ENCODE peak calls at places on chromosomes 7 and 10, in four cellular contexts. L is ascending aorta, D is fibroblast of lung, R is gastrocnemius medialis. T is an unnamed sample.

GRCh38 chr7:86643478-86644281 is at the start of gene GRM3:
- DNase-seq in L (no peak), D (peak), R (no peak), T (peak)

GRCh38 chr10:72615985-72616384 is 9.9 kb downstream of the MICU1 start:
- DNase-seq in L (no peak), D (peak), R (no peak), T (no peak)

GRCh38 chr10:103885617-103886016 is 30.2 kb upstream of the SH3PXD2A start:
- DNase-seq in L (peak), D (peak), R (no peak), T (no peak)

GRCh38 chr10:124722812-124723783 is 21.1 kb downstream of the FAM53B start:
- DNase-seq in L (peak), D (no peak), R (no peak), T (no peak)

GRCh38 chr7:22025075-22025474 is 79.4 kb upstream of the CDCA7L start:
- DNase-seq in L (no peak), D (no peak), R (no peak), T (no peak)

GRCh38 chr7:154789404-154789803 is 213.5 kb downstream of the PAXIP1 start:
- DNase-seq in L (no peak), D (no peak), R (no peak), T (peak)

GRCh38 chr10:86556933-86557649 is 35.5 kb upstream of the WAPL start:
- DNase-seq in L (no peak), D (no peak), R (no peak), T (no peak)

GRCh38 chr7:74180866-74181265 is 6.7 kb downstream of the EIF4H start:
- DNase-seq in L (no peak), D (no peak), R (peak), T (no peak)

GRCh38 chr10:101229275-101230184 is at the start of gene LBX1:
- DNase-seq in L (no peak), D (no peak), R (no peak), T (no peak)

GRCh38 chr7:89021741-89022140 is 226.2 kb upstream of the TEX47 start:
- DNase-seq in L (no peak), D (no peak), R (no peak), T (no peak)

GRCh38 chr7:93883078-93883916 is 7.3 kb downstream of the TFPI2 start:
- DNase-seq in L (no peak), D (peak), R (no peak), T (no peak)

GRCh38 chr7:17618652-17618974 is 320.2 kb downstream of the AHR start:
- DNase-seq in L (no peak), D (no peak), R (no peak), T (no peak)

GRCh38 chr10:70186571-70186970 is 16.3 kb upstream of the SAR1A start:
- DNase-seq in L (no peak), D (peak), R (no peak), T (no peak)

GRCh38 chr7:118153551-118154177 is 30.3 kb upstream of the LSM8 start:
- DNase-seq in L (no peak), D (peak), R (no peak), T (no peak)

GRCh38 chr7:38321515-38321944 is 48.1 kb upstream of the TARP start:
- DNase-seq in L (no peak), D (peak), R (no peak), T (peak)

GRCh38 chr7:112156412-112156811 is 49.8 kb downstream of the DOCK4 start:
- DNase-seq in L (no peak), D (peak), R (no peak), T (no peak)

GRCh38 chr10:58851606-58852005 is 324.8 kb upstream of the PHYHIPL start:
- DNase-seq in L (no peak), D (no peak), R (no peak), T (peak)

GRCh38 chr7:29102554-29103151 is 43.7 kb downstream of the CPVL start:
- DNase-seq in L (peak), D (peak), R (peak), T (peak)

GRCh38 chr7:85464042-85464651 is 277.3 kb upstream of the SEMA3D start:
- DNase-seq in L (no peak), D (no peak), R (no peak), T (no peak)

GRCh38 chr7:126557271-126557670 is 695.5 kb downstream of the GRM8 start:
- DNase-seq in L (no peak), D (no peak), R (no peak), T (no peak)

GRCh38 chr7:100602889-100603696 is 930 bp downstream of the PCOLCE start:
- DNase-seq in L (peak), D (peak), R (peak), T (peak)

GRCh38 chr7:1123721-1124120 is 35.8 kb downstream of the GPER1 start:
- DNase-seq in L (peak), D (peak), R (peak), T (peak)

GRCh38 chr10:98295907-98296306 is 27.9 kb upstream of the LOXL4 start:
- DNase-seq in L (peak), D (peak), R (no peak), T (peak)

GRCh38 chr10:11528286-11528685 is 83.2 kb downstream of the USP6NL start:
- DNase-seq in L (no peak), D (no peak), R (no peak), T (no peak)

GRCh38 chr10:47026301-47027107 is 115.3 kb downstream of the PTPN20 start:
- DNase-seq in L (no peak), D (no peak), R (no peak), T (no peak)

GRCh38 chr7:31890751-31891150 is 179.5 kb downstream of the PDE1C start:
- DNase-seq in L (no peak), D (no peak), R (no peak), T (no peak)
- H3K4me3 ChIP-seq in L (no peak), D (no peak), R (no peak), T (no peak)

GRCh38 chr7:42856605-42856987 is 55.3 kb downstream of the C7orf25 start:
- DNase-seq in L (no peak), D (no peak), R (no peak), T (no peak)
- H3K4me3 ChIP-seq in L (peak), D (peak), R (peak), T (peak)

DNA sequence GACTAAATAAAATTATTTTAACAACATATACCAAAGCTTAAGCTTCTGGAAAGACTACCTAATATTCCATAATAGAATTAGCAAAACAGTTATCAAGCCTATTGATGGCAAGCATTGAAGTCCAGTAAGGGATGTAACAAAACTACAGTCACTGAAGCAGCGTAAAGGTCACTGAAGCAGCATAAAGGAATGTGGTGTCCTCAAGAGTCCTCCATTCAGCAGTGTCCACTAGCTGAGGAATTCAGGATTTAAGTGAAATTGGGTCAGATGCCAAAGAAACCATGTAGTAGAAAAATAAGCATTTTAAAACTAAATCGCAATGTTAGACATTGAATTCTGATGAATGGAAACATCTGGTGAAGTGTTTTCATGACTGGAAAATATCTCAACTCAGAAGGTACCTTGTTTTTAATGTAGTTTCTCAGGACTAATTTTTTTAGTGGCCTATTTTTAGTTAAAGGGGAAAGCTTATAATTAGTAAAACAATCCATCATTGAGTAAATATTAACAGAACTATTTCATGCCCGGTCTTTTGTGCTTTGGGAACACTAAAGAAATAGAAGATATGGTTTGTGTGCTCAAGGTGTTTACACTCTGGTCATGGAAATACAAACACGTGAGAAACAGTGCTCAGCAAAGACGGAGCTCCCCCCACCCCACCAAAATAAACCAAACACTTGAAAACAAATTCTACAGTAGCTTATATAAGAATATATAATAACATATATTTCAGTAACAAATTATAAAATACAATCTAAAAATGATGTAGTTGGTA is 121.4 kb downstream of the CDK14 start:
- DNase-seq in L (no peak), D (peak), R (no peak), T (no peak)
- H3K4me3 ChIP-seq in L (no peak), D (no peak), R (no peak), T (no peak)

GRCh38 chr7:55234408-55234807 is 130.7 kb upstream of the LANCL2 start:
- DNase-seq in L (no peak), D (no peak), R (no peak), T (no peak)
- H3K4me3 ChIP-seq in L (no peak), D (no peak), R (no peak), T (no peak)

DNA sequence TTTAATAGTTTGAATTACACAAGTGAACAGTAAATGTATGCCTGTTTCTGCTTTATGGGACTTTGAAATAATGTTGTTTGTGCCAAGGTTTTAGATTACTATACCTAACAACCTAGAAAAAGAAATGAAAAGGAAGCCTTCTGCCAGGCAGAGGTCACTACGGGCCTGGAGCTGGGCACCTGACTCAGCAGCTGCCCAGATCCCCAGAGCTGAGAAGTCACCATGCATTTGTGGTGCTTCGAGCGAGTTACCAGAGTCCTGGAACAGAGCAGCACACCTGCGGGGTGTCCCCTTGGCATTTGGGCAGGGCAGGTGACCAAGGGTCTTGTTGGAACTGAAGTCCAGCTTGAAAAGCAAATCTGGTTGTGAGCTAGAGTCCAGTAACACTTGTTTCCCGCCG is 25.5 kb downstream of the EGFR start:
- DNase-seq in L (peak), D (no peak), R (no peak), T (no peak)
- H3K4me3 ChIP-seq in L (no peak), D (no peak), R (no peak), T (no peak)